ENCODE peak calls at places on chromosome 14, in four cellular contexts. L is mesothelial cell of epicardium, O is Calu3, W is testis. K is an unnamed sample.

GRCh38 chr14:24710403-24711063 is 76.5 kb upstream of the GZMB start:
- DNase-seq in L (peak), O (peak), W (peak), K (no peak)

GRCh38 chr14:53032161-53032803 is 81.4 kb upstream of the FERMT2 start:
- DNase-seq in L (no peak), O (peak), W (peak), K (no peak)

GRCh38 chr14:29144598-29144997 is 378.0 kb downstream of the FOXG1 start:
- DNase-seq in L (no peak), O (no peak), W (no peak), K (no peak)

GRCh38 chr14:88605594-88605993 is 42.8 kb downstream of the ZC3H14 start:
- DNase-seq in L (no peak), O (no peak), W (no peak), K (no peak)

GRCh38 chr14:81172353-81172752 is 48.4 kb downstream of the GTF2A1 start:
- DNase-seq in L (no peak), O (no peak), W (no peak), K (no peak)

GRCh38 chr14:84520711-84521338 is 1009.1 kb upstream of the FLRT2 start:
- DNase-seq in L (no peak), O (no peak), W (no peak), K (no peak)

GRCh38 chr14:105879867-105880561 is 353.6 kb downstream of the TMEM121 start:
- DNase-seq in L (peak), O (no peak), W (no peak), K (peak)

GRCh38 chr14:81222694-81223093 is 1.9 kb upstream of the GTF2A1 start:
- DNase-seq in L (no peak), O (peak), W (no peak), K (no peak)

GRCh38 chr14:79426103-79426755 is 785.1 kb downstream of the DIO2 start:
- DNase-seq in L (no peak), O (no peak), W (no peak), K (no peak)

GRCh38 chr14:31842905-31843304 is 234.2 kb upstream of the ARHGAP5 start:
- DNase-seq in L (no peak), O (no peak), W (no peak), K (no peak)

GRCh38 chr14:85590784-85591183 is 60.8 kb downstream of the FLRT2 start:
- DNase-seq in L (no peak), O (no peak), W (no peak), K (no peak)

GRCh38 chr14:89853976-89854693 is 100.4 kb downstream of the EFCAB11 start:
- DNase-seq in L (no peak), O (no peak), W (no peak), K (no peak)

GRCh38 chr14:62117718-62118164 is 355.5 kb downstream of the SNAPC1 start:
- DNase-seq in L (no peak), O (no peak), W (no peak), K (no peak)

GRCh38 chr14:29741909-29742401 is 185.7 kb downstream of the PRKD1 start:
- DNase-seq in L (no peak), O (no peak), W (peak), K (no peak)

GRCh38 chr14:69260979-69261605 is 1.1 kb downstream of the GALNT16 start:
- DNase-seq in L (peak), O (peak), W (peak), K (no peak)

GRCh38 chr14:31937730-31938346 is 139.3 kb upstream of the ARHGAP5 start:
- DNase-seq in L (no peak), O (peak), W (no peak), K (no peak)

GRCh38 chr14:65156568-65157366 is 54.5 kb upstream of the MAX start:
- DNase-seq in L (no peak), O (no peak), W (peak), K (no peak)

GRCh38 chr14:64060648-64061096 is 207.9 kb downstream of the SYNE2 start:
- DNase-seq in L (no peak), O (peak), W (peak), K (no peak)

GRCh38 chr14:99729991-99730875 is 46.1 kb downstream of the CYP46A1 start:
- DNase-seq in L (peak), O (peak), W (peak), K (peak)

GRCh38 chr14:101758913-101759593 is 2.5 kb upstream of the PPP2R5C start:
- DNase-seq in L (no peak), O (no peak), W (no peak), K (no peak)

GRCh38 chr14:34359423-34360120 is 102.5 kb downstream of the SPTSSA start:
- DNase-seq in L (no peak), O (no peak), W (no peak), K (no peak)

GRCh38 chr14:36579001-36579555 is 3.3 kb downstream of the NKX2-8 start:
- DNase-seq in L (no peak), O (no peak), W (no peak), K (no peak)

GRCh38 chr14:29930283-29930682 is 2.6 kb upstream of the PRKD1 start:
- DNase-seq in L (no peak), O (no peak), W (no peak), K (no peak)

GRCh38 chr14:88551936-88552565 is 2.8 kb downstream of the PTPN21 start:
- DNase-seq in L (no peak), O (peak), W (peak), K (no peak)

GRCh38 chr14:39272918-39273317 is 39.2 kb downstream of the MIA2 start:
- DNase-seq in L (no peak), O (no peak), W (no peak), K (no peak)

GRCh38 chr14:35696575-35696974 is 112.5 kb downstream of the RALGAPA1 start:
- DNase-seq in L (no peak), O (no peak), W (no peak), K (no peak)

GRCh38 chr14:101361044-101361443 is 200.3 kb upstream of the DIO3 start:
- DNase-seq in L (no peak), O (no peak), W (no peak), K (peak)

GRCh38 chr14:93936245-93936644 is 9.1 kb downstream of the FAM181A start:
- DNase-seq in L (no peak), O (peak), W (no peak), K (no peak)
- TF ChIP-seq CTCF in L (peak), O (peak), W (no peak), K (peak)

GRCh38 chr14:45426685-45427282 is 173.8 kb upstream of the MIS18BP1 start:
- DNase-seq in L (no peak), O (peak), W (no peak), K (no peak)
- TF ChIP-seq CTCF in L (peak), O (peak), W (peak), K (peak)

DNA sequence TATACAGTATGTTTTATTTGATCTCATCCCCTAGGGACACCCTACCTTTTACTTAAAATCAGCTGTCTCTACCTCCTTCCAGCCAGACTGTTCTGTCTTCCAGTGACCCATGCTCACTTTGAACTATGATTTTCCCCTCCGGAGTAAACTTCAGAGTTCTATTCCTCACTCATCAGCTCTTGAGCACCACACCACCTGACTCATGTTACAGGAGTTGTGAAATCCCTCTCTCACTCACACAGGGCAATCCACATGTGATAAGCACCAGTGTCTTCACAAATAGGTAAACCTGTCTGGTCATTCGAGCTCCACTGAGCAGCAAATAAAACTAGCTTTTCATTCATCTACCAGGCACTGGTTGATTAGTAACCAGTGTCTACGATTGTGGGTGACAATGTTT is 177.3 kb upstream of the BMP4 start:
- DNase-seq in L (no peak), O (peak), W (no peak), K (no peak)
- TF ChIP-seq CTCF in L (no peak), O (no peak), W (no peak), K (no peak)

DNA sequence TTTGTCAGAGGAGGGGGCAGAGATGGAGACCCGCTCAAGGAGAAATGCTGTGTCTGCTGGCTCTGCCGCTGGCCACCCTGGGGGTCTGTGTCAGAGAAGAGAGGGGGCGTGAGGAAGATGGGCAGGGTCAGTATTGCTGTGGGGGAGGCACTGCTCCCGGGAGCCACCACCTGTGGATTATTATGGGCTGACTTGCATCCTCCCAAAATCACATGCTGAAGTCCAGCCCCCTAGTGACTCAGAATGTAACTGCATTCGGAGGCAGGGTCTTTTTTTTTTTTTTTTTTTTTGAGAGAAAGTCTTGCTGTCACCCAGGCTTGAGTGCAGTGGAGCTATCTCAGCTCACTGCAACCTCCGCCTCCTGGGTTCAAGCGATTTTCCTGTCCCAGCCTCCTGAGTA is 12.3 kb downstream of the ABCD4 start:
- DNase-seq in L (no peak), O (no peak), W (no peak), K (no peak)
- TF ChIP-seq CTCF in L (peak), O (peak), W (no peak), K (peak)

DNA sequence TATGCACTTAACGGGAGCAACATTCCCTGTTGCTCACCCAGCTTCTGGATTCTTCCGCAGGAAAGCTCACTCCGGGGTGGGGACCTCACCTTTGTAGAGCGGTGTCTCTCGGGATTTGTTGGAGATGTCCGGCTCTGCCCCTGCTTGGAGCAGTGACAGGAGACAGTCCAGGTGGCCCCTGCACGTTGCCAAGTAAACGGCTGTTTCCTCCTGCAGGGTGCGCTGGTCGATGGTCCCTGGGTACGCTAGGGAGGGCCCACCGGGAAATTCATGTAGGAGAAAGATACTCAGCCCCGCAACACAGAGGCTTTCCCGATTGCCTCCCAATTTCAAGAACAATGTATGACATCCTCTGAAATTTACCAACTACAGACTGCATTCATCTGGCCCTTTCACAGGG is 23.1 kb downstream of the ASB2 start:
- DNase-seq in L (no peak), O (no peak), W (no peak), K (no peak)
- TF ChIP-seq CTCF in L (no peak), O (no peak), W (no peak), K (no peak)

GRCh38 chr14:96497087-96497486 is 5.1 kb upstream of the PAPOLA start:
- DNase-seq in L (no peak), O (no peak), W (no peak), K (no peak)

GRCh38 chr14:96497586-96497985 is 4.6 kb upstream of the PAPOLA start:
- DNase-seq in L (no peak), O (no peak), W (no peak), K (no peak)

GRCh38 chr14:96502621-96503251 is 554 bp downstream of the PAPOLA start:
- DNase-seq in L (peak), O (peak), W (peak), K (peak)

GRCh38 chr14:96501383-96501745 is 818 bp upstream of the PAPOLA start:
- DNase-seq in L (no peak), O (no peak), W (peak), K (no peak)

DNA sequence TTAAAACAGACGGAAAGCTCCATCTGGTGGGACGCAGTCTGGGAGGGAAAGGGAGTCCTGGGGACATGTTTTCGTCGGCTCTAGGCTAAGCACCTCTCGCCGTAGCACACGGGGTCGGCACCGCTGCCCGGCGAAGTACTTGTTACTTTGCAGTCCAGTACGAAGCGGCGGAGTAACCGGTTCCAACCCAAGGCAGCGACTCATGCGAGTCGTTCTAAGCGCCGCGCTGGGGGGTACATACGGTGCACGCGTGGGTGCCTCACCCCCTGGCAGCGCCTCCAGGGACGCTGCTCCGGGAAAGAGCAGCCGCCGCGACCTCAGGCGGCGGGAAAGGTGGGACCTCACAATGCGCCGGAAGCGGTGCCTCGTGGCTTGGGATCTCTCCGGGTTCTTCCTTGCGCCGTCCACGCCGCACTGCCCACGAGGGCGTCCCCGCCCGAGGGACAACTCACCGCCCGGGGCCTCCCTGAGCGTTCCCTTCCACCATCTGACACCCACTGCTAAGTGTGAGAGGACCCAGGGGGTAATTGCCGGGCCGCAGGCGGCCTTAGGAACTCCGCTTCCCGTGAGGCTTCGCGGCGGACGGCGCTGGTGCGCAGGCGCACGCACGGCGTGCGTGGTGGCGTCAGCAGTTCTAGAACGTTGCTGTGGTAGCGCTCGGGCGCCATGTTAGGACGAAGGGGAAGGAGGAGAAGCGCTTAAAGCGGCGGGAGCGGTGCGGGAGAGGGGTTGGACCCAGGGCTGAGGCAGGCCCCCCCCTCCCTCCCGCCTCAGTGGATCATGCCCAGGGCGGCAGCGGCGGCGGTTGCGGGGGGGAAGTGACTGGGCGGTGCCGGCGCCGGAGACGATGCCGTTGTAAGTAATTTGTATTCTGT is at the start of gene PAPOLA:
- DNase-seq in L (peak), O (peak), W (peak), K (peak)
- TF ChIP-seq CTCF in L (no peak), O (no peak), W (no peak), K (peak)

GRCh38 chr14:104858811-104859426 is 6.1 kb upstream of the CEP170B start:
- DNase-seq in L (no peak), O (no peak), W (no peak), K (no peak)

GRCh38 chr14:104855532-104856090 is 9.5 kb upstream of the CEP170B start:
- DNase-seq in L (no peak), O (no peak), W (no peak), K (no peak)

GRCh38 chr14:104859900-104860299 is 5.2 kb upstream of the CEP170B start:
- DNase-seq in L (no peak), O (no peak), W (no peak), K (no peak)

GRCh38 chr14:104856157-104856868 is 8.8 kb upstream of the CEP170B start:
- DNase-seq in L (no peak), O (no peak), W (no peak), K (no peak)

GRCh38 chr14:104856869-104857860 is 7.9 kb upstream of the CEP170B start:
- DNase-seq in L (no peak), O (no peak), W (peak), K (no peak)
- TF ChIP-seq CTCF in L (no peak), O (no peak), W (no peak), K (no peak)

DNA sequence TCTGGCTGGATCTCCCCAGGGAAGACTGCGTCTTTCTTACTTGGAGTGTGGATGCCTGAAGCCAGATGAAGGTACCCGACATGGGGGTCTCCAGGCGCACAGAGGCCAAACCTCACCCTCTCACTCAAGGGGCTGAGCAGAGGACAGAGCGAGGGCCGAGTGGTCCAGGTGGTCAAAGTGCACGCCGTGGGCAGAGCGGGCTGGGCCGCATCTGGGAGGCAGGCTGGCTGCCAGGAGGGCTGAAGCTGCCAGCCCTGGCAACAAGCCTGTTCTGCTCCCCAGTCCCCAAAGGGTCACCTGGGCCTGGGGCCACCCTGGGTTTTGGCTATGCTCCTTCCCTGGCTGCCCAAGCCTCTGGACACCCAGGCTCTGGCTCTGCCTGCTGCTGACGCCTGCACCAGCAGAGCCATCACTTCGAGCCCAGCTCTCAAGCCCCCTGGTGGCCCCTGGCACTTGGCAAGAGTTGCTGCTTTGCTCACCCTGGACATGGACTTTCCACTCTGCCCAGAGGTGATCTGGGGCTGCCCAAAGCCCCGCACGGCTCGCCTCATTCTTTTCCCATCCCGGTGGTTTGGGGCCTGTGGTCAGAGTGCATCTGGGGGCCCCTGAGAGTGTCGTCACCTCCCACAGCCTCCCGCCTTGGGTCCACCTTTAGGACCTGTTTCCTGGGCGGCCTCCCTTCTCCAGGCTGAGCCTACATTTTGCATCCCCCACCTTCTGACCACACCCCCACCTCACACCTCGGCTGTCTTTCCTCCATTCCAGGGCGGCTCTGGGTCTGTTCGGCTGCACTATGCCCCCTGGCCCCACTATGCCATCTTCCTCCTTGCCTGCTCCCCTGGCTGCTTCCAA is 2.8 kb downstream of the ADSS1 start:
- DNase-seq in L (no peak), O (peak), W (no peak), K (no peak)
- TF ChIP-seq CTCF in L (no peak), O (peak), W (no peak), K (no peak)

GRCh38 chr14:94423465-94424056 is 29.0 kb downstream of the SERPINA11 start:
- DNase-seq in L (peak), O (peak), W (peak), K (no peak)
- TF ChIP-seq CTCF in L (peak), O (peak), W (peak), K (peak)

DNA sequence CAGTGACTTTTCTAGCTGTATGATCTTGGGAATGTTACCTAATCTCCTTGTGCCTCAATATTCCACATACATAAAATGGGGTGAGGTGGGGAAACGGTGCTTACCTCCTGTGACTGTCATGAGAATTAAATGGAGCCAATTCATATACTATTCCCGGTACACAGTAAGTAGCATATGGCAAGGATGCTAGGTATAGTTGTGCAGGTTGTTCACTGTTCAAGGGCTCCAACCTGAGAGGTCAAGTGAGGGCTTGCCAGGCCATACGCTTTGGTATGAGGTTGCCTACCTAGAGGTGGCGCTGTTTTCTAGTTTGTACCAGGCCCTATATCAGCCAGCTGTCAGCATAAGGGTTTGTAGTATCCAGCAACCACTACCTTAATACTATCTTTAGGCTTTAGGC is 3.6 kb upstream of the BATF start:
- DNase-seq in L (no peak), O (no peak), W (no peak), K (no peak)
- TF ChIP-seq CTCF in L (no peak), O (no peak), W (no peak), K (no peak)

K was measured in osteocyte.